ENCODE peak calls at places on chromosomes 16 and 17, in six cellular contexts. I is neuronal stem cell, H is neural progenitor cell, T is mammary epithelial cell, P is H9, C is GM23248. V is an unnamed sample.
A peak's percentile ranks its signal among the peaks of the same experiment; 100 is the strongest.

GRCh38 chr16:84618428-84619102 is 687 bp upstream of the COTL1 start:
- DNase-seq in H (peak; percentile 78), P (peak; percentile 92), I (peak; percentile 52), T (peak; percentile 93), C (peak; percentile 97), V (no peak)

GRCh38 chr17:1762233-1762905 is 509 bp downstream of the SERPINF1 start:
- DNase-seq in P (no peak), C (peak; percentile 54), T (no peak), H (peak; percentile 52), I (no peak), V (no peak)

GRCh38 chr17:58710948-58711552 is 18.6 kb downstream of the RAD51C start:
- DNase-seq in P (no peak), C (peak; percentile 77), H (peak; percentile 83), T (peak; percentile 19), I (peak; percentile 46), V (peak; percentile 30)

GRCh38 chr17:2808367-2809335 is 12.4 kb downstream of the RAP1GAP2 start:
- DNase-seq in I (no peak), P (no peak), H (no peak), T (no peak), C (no peak), V (no peak)

GRCh38 chr17:61139219-61139618 is 260.4 kb upstream of the TBX2 start:
- DNase-seq in P (no peak), I (no peak), T (peak; percentile 56), H (no peak), C (peak; percentile 74), V (peak; percentile 89)

GRCh38 chr17:8606415-8606814 is 24.1 kb downstream of the MYH10 start:
- DNase-seq in T (no peak), C (peak; percentile 42), H (no peak), I (no peak), P (no peak), V (no peak)

GRCh38 chr17:27236710-27237315 is 57.1 kb upstream of the WSB1 start:
- DNase-seq in H (peak; percentile 73), T (peak; percentile 52), P (peak; percentile 62), C (peak; percentile 67), I (peak; percentile 65), V (peak; percentile 66)

GRCh38 chr17:45896803-45897693 is 2.7 kb downstream of the MAPT start:
- DNase-seq in C (no peak), I (peak; percentile 18), T (peak; percentile 10), P (peak; percentile 73), H (peak; percentile 59), V (no peak)

GRCh38 chr17:79872762-79873161 is 33.5 kb upstream of the CBX4 start:
- DNase-seq in P (no peak), H (no peak), C (no peak), I (no peak), T (no peak), V (no peak)

GRCh38 chr16:11848842-11849241 is 2.5 kb downstream of the RSL1D1 start:
- DNase-seq in T (peak; percentile 39), H (no peak), I (no peak), P (no peak), C (peak; percentile 70), V (no peak)

GRCh38 chr17:81828656-81829055 is 4.4 kb downstream of the MCRIP1 start:
- DNase-seq in C (no peak), I (no peak), H (no peak), P (no peak), T (no peak), V (no peak)

GRCh38 chr16:5639531-5639930 is 541.9 kb upstream of the EEF2KMT start:
- DNase-seq in T (no peak), P (no peak), C (no peak), H (no peak), I (no peak), V (no peak)

GRCh38 chr16:49463529-49463928 is 89.9 kb downstream of the C16orf78 start:
- DNase-seq in C (no peak), T (no peak), H (peak; percentile 71), I (peak; percentile 47), P (peak; percentile 26), V (peak; percentile 98)

GRCh38 chr16:49055824-49056545 is 225.7 kb downstream of the CBLN1 start:
- DNase-seq in C (no peak), H (peak; percentile 58), T (no peak), P (no peak), I (no peak), V (no peak)

GRCh38 chr16:14177704-14178103 is 106.6 kb downstream of the MRTFB start:
- DNase-seq in I (no peak), T (no peak), H (no peak), C (no peak), P (no peak), V (no peak)

GRCh38 chr17:58332720-58333395 is 4.3 kb upstream of the TSPOAP1 start:
- DNase-seq in P (peak; percentile 30), I (no peak), T (no peak), C (no peak), H (no peak), V (peak; percentile 96)

GRCh38 chr17:42670925-42671657 is 5.7 kb downstream of the PLEKHH3 start:
- DNase-seq in H (no peak), C (no peak), T (no peak), I (no peak), P (peak; percentile 61), V (no peak)

GRCh38 chr16:88927010-88927409 is 50.0 kb downstream of the CBFA2T3 start:
- DNase-seq in C (no peak), I (no peak), P (no peak), T (no peak), H (no peak), V (no peak)

GRCh38 chr17:41792835-41793748 is 6.6 kb upstream of the JUP start:
- DNase-seq in T (peak; percentile 97), C (peak; percentile 57), P (peak; percentile 64), H (peak; percentile 31), I (no peak), V (peak; percentile 17)

GRCh38 chr16:57479422-57480126 is 6.7 kb downstream of the DOK4 start:
- DNase-seq in T (peak; percentile 35), H (peak; percentile 66), C (peak; percentile 59), I (no peak), P (peak; percentile 80), V (no peak)

GRCh38 chr16:25007284-25007984 is 7.7 kb downstream of the ARHGAP17 start:
- DNase-seq in H (no peak), T (no peak), I (no peak), C (peak; percentile 75), P (no peak), V (no peak)

GRCh38 chr17:78438271-78438691 is 59.8 kb downstream of the PGS1 start:
- DNase-seq in H (no peak), T (no peak), P (no peak), I (no peak), C (no peak), V (no peak)

GRCh38 chr17:42459256-42459982 is 741 bp downstream of the ATP6V0A1 start:
- DNase-seq in T (peak; percentile 63), P (peak; percentile 54), I (no peak), C (peak; percentile 81), H (peak; percentile 41), V (no peak)

GRCh38 chr16:54285414-54286066 is 1.0 kb downstream of the IRX3 start:
- DNase-seq in P (peak; percentile 49), T (peak; percentile 71), I (peak; percentile 35), C (peak; percentile 75), H (peak; percentile 61), V (peak; percentile 73)
- H3K9ac ChIP-seq in P (no peak overlapping the region), T (peak overlapping the region; percentile 83), I (peak overlapping the region; percentile 83), C (peak overlapping the region; percentile 85), H (no peak overlapping the region), V (peak overlapping the region; percentile 99)

GRCh38 chr16:53996961-53997360 is 289.6 kb downstream of the IRX3 start:
- DNase-seq in C (no peak), T (no peak), H (no peak), P (no peak), I (no peak), V (no peak)

GRCh38 chr16:53999123-53999522 is 287.5 kb downstream of the IRX3 start:
- DNase-seq in H (peak; percentile 32), T (no peak), I (no peak), C (no peak), P (no peak), V (no peak)

GRCh38 chr16:53999841-54000240 is 286.7 kb downstream of the IRX3 start:
- DNase-seq in C (peak; percentile 23), I (no peak), H (no peak), T (no peak), P (no peak), V (no peak)

GRCh38 chr16:53998024-53998810 is 288.4 kb downstream of the IRX3 start:
- DNase-seq in H (no peak), I (no peak), C (no peak), P (no peak), T (no peak), V (no peak)

DNA sequence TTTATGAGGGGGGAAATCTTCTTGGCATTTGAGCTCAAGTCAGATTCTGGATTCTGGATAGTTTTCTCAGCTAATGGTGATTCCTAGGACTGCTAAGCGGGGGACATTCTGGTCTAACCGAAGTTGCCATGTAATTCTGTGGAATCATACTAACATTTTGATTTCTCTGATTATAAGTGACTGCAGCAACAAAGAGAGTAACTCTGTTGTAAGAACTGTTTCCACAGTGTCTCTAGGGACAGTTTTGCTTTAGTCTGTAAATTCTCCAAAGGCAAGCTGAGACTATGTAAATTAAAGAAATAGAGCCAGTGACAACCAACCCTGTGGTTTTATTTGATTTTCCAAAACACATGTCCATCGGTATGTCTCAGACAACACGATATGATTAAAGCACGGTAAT is 286.2 kb downstream of the IRX3 start:
- DNase-seq in H (no peak), P (no peak), T (no peak), C (no peak), I (no peak), V (no peak)
- H3K9ac ChIP-seq in H (no peak overlapping the region), P (no peak overlapping the region), T (no peak overlapping the region), C (no peak overlapping the region), I (no peak overlapping the region), V (no peak overlapping the region)

DNA sequence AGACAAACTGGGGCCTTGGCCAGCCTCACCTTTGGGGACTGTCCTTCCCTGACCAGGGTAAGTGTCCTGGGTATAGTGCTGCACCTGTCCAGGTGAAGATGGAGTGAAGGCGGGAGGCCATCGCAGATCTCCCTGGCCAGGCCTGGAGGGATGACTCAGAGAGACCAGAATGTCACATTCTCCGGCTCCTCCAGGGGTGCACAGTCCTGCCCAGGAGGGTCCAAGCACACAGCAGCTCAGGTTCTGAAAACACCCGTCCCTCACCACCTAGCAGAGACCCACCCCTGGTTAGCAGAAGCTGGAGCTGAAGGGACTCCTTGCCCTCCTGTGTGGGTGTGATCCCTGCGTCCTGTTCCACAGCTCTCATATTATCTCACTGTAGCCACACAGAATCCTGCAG is 21.9 kb downstream of the FA2H start:
- DNase-seq in C (no peak), P (no peak), I (no peak), H (no peak), T (no peak), V (no peak)
- H3K9ac ChIP-seq in C (no peak overlapping the region), P (no peak overlapping the region), I (no peak overlapping the region), H (no peak overlapping the region), T (no peak overlapping the region), V (no peak overlapping the region)

GRCh38 chr17:38604479-38605229 is 1.1 kb downstream of the SRCIN1 start:
- DNase-seq in T (no peak), P (peak; percentile 83), C (peak; percentile 34), I (no peak), H (peak; percentile 87), V (peak; percentile 35)

GRCh38 chr17:38606646-38607611 is 1.2 kb upstream of the SRCIN1 start:
- DNase-seq in T (no peak), H (no peak), C (no peak), P (peak; percentile 66), I (no peak), V (no peak)

GRCh38 chr17:38605852-38606645 is at the start of gene SRCIN1:
- DNase-seq in C (peak; percentile 58), H (peak; percentile 86), P (peak; percentile 80), T (peak; percentile 16), I (peak; percentile 72), V (peak; percentile 72)

GRCh38 chr17:38603786-38604478 is 1.8 kb downstream of the SRCIN1 start:
- DNase-seq in P (no peak), H (no peak), T (no peak), C (no peak), I (no peak), V (no peak)

GRCh38 chr17:38605230-38605851 is 411 bp downstream of the SRCIN1 start:
- DNase-seq in H (peak; percentile 89), T (no peak), I (peak; percentile 64), P (peak; percentile 83), C (no peak), V (no peak)
- H3K9ac ChIP-seq in H (no peak overlapping the region), T (no peak overlapping the region), I (peak overlapping the region; percentile 82), P (no peak overlapping the region), C (no peak overlapping the region), V (peak overlapping the region; percentile 71)

V was measured in DND-41.